ENCODE peak calls at places on chromosome 22, in nine cellular contexts. I, A, X, R, H, P, W, L and T are unnamed samples.

GRCh38 chr22:43098356-43098755 is 9.2 kb upstream of the TTLL1 start:
- DNase-seq in I (no peak), A (no peak), X (no peak), R (no peak), H (no peak), P (no peak), W (no peak), L (no peak), T (no peak)

GRCh38 chr22:21726650-21727049 is 8.9 kb downstream of the YPEL1 start:
- DNase-seq in I (no peak), A (no peak), X (no peak), R (no peak), H (no peak), P (no peak), W (no peak), L (peak; percentile 28), T (peak; percentile 92)

GRCh38 chr22:47168900-47169800 is 406.7 kb downstream of the TBC1D22A start:
- DNase-seq in I (peak; percentile 40), A (peak; percentile 26), X (peak; percentile 26), R (no peak), H (no peak), P (no peak), W (no peak), L (no peak), T (peak; percentile 84)

GRCh38 chr22:41638124-41638523 is 17.0 kb downstream of the XRCC6 start:
- DNase-seq in I (no peak), A (no peak), X (no peak), R (no peak), H (no peak), P (no peak), W (no peak), L (no peak), T (no peak)

GRCh38 chr22:25726241-25726640 is 15.7 kb upstream of the MYO18B start:
- DNase-seq in I (no peak), A (no peak), X (no peak), R (no peak), H (no peak), P (no peak), W (no peak), L (no peak), T (peak; percentile 39)

GRCh38 chr22:47088480-47089145 is 326.2 kb downstream of the TBC1D22A start:
- DNase-seq in I (no peak), A (no peak), X (no peak), R (no peak), H (no peak), P (no peak), W (no peak), L (no peak), T (no peak)

GRCh38 chr22:21992593-21993237 is 10.1 kb upstream of the TOP3B start:
- DNase-seq in I (no peak), A (no peak), X (no peak), R (no peak), H (no peak), P (no peak), W (no peak), L (no peak), T (no peak)

GRCh38 chr22:48431014-48431413 is 1396.7 kb downstream of the BRD1 start:
- DNase-seq in I (peak; percentile 33), A (no peak), X (no peak), R (no peak), H (no peak), P (no peak), W (no peak), L (no peak), T (no peak)

GRCh38 chr22:27456696-27457503 is 344.7 kb downstream of the MN1 start:
- DNase-seq in I (no peak), A (no peak), X (peak; percentile 97), R (no peak), H (peak; percentile 73), P (no peak), W (peak; percentile 87), L (no peak), T (no peak)

GRCh38 chr22:44371741-44372525 is 59.2 kb upstream of the SHISAL1 start:
- DNase-seq in I (no peak), A (no peak), X (no peak), R (no peak), H (no peak), P (no peak), W (no peak), L (no peak), T (peak; percentile 32)

GRCh38 chr22:44181033-44181911 is 547 bp downstream of the PARVG start:
- DNase-seq in I (no peak), A (no peak), X (no peak), R (no peak), H (no peak), P (peak; percentile 26), W (no peak), L (no peak), T (no peak)

GRCh38 chr22:42425989-42426355 is 6.2 kb downstream of the NFAM1 start:
- DNase-seq in I (no peak), A (no peak), X (no peak), R (no peak), H (no peak), P (no peak), W (no peak), L (no peak), T (no peak)

GRCh38 chr22:40799008-40799407 is 20.1 kb downstream of the SLC25A17 start:
- DNase-seq in I (no peak), A (no peak), X (no peak), R (no peak), H (no peak), P (no peak), W (no peak), L (no peak), T (no peak)

GRCh38 chr22:44024288-44024908 is at the start of gene PARVB:
- DNase-seq in I (no peak), A (no peak), X (peak; percentile 71), R (no peak), H (no peak), P (no peak), W (no peak), L (no peak), T (peak; percentile 66)

DNA sequence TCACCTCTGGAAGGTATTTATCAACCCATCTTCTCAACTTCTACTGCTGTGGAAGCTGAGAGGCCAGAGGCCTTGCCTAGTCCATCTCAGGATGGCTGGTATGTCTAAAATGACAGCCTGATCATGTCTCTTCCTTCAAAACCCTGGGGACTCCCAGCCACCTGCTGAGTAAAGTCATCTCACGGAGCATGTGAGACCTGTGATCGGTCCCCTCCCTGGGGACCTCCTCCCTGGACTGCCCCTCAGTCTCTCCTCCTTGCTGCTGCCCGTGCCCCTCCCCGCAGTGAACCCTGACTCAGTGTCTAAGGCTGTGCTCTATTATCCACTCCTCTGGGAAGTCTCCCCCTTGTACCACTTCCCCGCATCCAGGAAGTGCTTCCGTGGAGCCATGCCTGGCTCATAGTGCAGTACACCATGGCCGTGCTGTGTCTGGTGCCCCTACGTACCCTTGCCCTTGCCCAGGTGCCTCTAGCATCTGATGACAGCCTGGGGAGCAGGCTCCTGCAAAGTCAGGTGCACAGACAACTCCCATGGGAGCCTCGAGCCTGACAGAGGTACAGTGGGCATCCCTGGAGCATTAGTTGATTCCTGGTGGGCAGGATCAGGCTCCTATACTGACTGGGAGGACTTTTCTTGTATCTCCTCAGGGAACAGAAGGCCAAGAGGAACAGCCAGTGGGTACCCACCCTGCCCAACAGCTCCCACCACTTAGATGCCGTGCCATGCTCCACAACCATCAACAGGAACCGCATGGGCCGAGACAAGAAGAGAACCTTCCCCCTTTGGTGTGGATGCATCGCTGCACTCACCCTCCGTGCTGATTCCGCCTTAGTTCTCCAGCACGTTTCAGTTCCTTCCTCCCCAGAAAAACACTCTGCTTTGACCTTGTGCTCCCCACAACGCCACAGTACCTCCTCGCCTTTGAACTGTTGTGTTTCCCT is 13.8 kb downstream of the SMARCB1 start:
- DNase-seq in I (no peak), A (no peak), X (no peak), R (no peak), H (no peak), P (no peak), W (no peak), L (no peak), T (peak; percentile 25)
- H3K4me3 ChIP-seq in I (no peak overlapping the region), A (no peak overlapping the region), X (no peak overlapping the region), R (no peak overlapping the region), H (no peak overlapping the region), P (no peak overlapping the region), W (no peak overlapping the region), L (no peak overlapping the region), T (no peak overlapping the region)

DNA sequence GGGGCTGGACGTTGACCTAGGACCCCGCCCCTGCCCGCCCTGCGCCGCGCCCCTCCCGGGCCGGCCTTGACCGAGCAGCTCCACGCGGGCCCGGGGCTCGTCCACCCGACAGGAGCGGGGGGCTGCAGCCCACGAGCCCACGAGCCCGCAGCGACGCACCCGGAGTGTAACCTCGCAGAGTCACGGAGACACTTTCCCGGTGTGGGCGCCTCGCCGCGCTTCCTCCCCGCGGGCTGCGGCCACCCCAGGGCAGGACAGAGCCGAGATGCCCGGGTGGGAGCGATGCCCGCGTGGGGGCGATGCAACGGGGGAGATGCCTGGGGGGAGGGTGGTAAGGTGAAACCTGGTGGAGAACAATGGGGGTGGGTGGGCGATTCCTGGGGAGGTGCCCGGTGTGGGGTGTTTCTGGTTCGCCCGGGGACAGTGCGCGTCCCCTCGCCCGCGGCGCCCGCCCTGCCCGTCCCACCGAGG is 4.9 kb upstream of the ZBED4 start:
- DNase-seq in I (no peak), A (no peak), X (no peak), R (no peak), H (no peak), P (no peak), W (no peak), L (no peak), T (no peak)
- H3K4me3 ChIP-seq in I (peak overlapping the region; percentile 62), A (peak overlapping the region; percentile 38), X (peak overlapping the region; percentile 51), R (peak overlapping the region; percentile 4), H (no peak overlapping the region), P (peak overlapping the region; percentile 35), W (no peak overlapping the region), L (no peak overlapping the region), T (peak overlapping the region; percentile 62)

GRCh38 chr22:23078462-23078787 is 8.1 kb downstream of the GNAZ start:
- DNase-seq in I (no peak), A (no peak), X (no peak), R (no peak), H (no peak), P (no peak), W (no peak), L (no peak), T (no peak)

GRCh38 chr22:23079240-23079768 is 9.0 kb downstream of the GNAZ start:
- DNase-seq in I (no peak), A (no peak), X (no peak), R (no peak), H (no peak), P (no peak), W (no peak), L (no peak), T (no peak)

GRCh38 chr22:23082534-23083314 is 12.4 kb downstream of the GNAZ start:
- DNase-seq in I (no peak), A (no peak), X (no peak), R (no peak), H (no peak), P (no peak), W (no peak), L (no peak), T (no peak)

GRCh38 chr22:23079814-23080521 is 9.6 kb downstream of the GNAZ start:
- DNase-seq in I (no peak), A (no peak), X (no peak), R (no peak), H (no peak), P (no peak), W (no peak), L (no peak), T (no peak)

GRCh38 chr22:23080542-23081290 is 10.4 kb downstream of the GNAZ start:
- DNase-seq in I (no peak), A (no peak), X (no peak), R (no peak), H (no peak), P (no peak), W (no peak), L (no peak), T (no peak)
- H3K4me3 ChIP-seq in I (no peak overlapping the region), A (no peak overlapping the region), X (no peak overlapping the region), R (no peak overlapping the region), H (no peak overlapping the region), P (no peak overlapping the region), W (no peak overlapping the region), L (no peak overlapping the region), T (no peak overlapping the region)

GRCh38 chr22:46085831-46086576 is 64.3 kb upstream of the PPARA start:
- DNase-seq in I (no peak), A (no peak), X (peak; percentile 90), R (peak; percentile 80), H (peak; percentile 83), P (no peak), W (no peak), L (peak; percentile 69), T (no peak)
- H3K4me3 ChIP-seq in I (peak overlapping the region; percentile 40), A (peak overlapping the region; percentile 93), X (peak overlapping the region; percentile 97), R (peak overlapping the region; percentile 88), H (peak overlapping the region; percentile 28), P (no peak overlapping the region), W (peak overlapping the region; percentile 86), L (peak overlapping the region; percentile 64), T (no peak overlapping the region)